ENCODE peak calls at places on chromosome 14, in five cellular contexts. R is lower lobe of right lung, H is fibroblast of the aortic adventitia, X is transverse colon, K is Karpas-422. V is an unnamed sample.
A peak's percentile ranks its signal among the peaks of the same experiment; 100 is the strongest.

GRCh38 chr14:26765768-26766550 is 168.1 kb upstream of the NOVA1 start:
- DNase-seq in R (no peak), H (peak; percentile 96), X (peak; percentile 10), K (peak; percentile 35), V (peak; percentile 30)

GRCh38 chr14:103488960-103489359 is 33.7 kb downstream of the CKB start:
- DNase-seq in R (no peak), H (peak; percentile 47), X (no peak), K (no peak), V (no peak)

GRCh38 chr14:24310666-24311604 is at the start of gene LTB4R:
- DNase-seq in R (peak; percentile 86), H (peak; percentile 70), X (peak; percentile 79), K (peak; percentile 83), V (peak; percentile 76)

GRCh38 chr14:95256776-95257060 is 63.0 kb downstream of the CLMN start:
- DNase-seq in R (no peak), H (no peak), X (no peak), K (no peak), V (no peak)

GRCh38 chr14:44897041-44897843 is 64.5 kb downstream of the KLHL28 start:
- DNase-seq in R (peak; percentile 99), H (peak; percentile 96), X (peak; percentile 99), K (peak; percentile 100), V (peak; percentile 99)

GRCh38 chr14:62661818-62662217 is 383.4 kb downstream of the KCNH5 start:
- DNase-seq in R (no peak), H (no peak), X (no peak), K (no peak), V (no peak)

GRCh38 chr14:105144666-105145380 is 23.8 kb downstream of the JAG2 start:
- DNase-seq in R (no peak), H (no peak), X (peak; percentile 4), K (no peak), V (no peak)

GRCh38 chr14:68662395-68662794 is 130.5 kb downstream of the ZFP36L1 start:
- DNase-seq in R (no peak), H (no peak), X (no peak), K (no peak), V (no peak)

GRCh38 chr14:61187642-61187905 is 93.6 kb downstream of the TMEM30B start:
- DNase-seq in R (no peak), H (no peak), X (no peak), K (no peak), V (no peak)

GRCh38 chr14:75223664-75224154 is 47.3 kb upstream of the TMED10 start:
- DNase-seq in R (peak; percentile 66), H (no peak), X (peak; percentile 51), K (peak; percentile 59), V (peak; percentile 36)

GRCh38 chr14:30842431-30842830 is 31.9 kb upstream of the COCH start:
- DNase-seq in R (no peak), H (no peak), X (no peak), K (no peak), V (no peak)

GRCh38 chr14:93013368-93013719 is 90.4 kb downstream of the CHGA start:
- DNase-seq in R (no peak), H (peak; percentile 71), X (no peak), K (no peak), V (no peak)

GRCh38 chr14:66509874-66510273 is 1.9 kb downstream of the GPHN start:
- DNase-seq in R (no peak), H (peak; percentile 6), X (no peak), K (no peak), V (no peak)

GRCh38 chr14:86815341-86815740 is 1177.6 kb downstream of the GALC start:
- DNase-seq in R (no peak), H (no peak), X (no peak), K (no peak), V (no peak)

GRCh38 chr14:45252356-45253069 is 489 bp downstream of the MIS18BP1 start:
- DNase-seq in R (no peak), H (peak; percentile 25), X (no peak), K (peak; percentile 87), V (peak; percentile 28)

GRCh38 chr14:93994919-93995682 is 2.0 kb upstream of the CCDC197 start:
- DNase-seq in R (no peak), H (peak; percentile 78), X (peak; percentile 29), K (no peak), V (no peak)

GRCh38 chr14:67335781-67336180 is 23.8 kb downstream of the ATP6V1D start:
- DNase-seq in R (no peak), H (peak; percentile 24), X (no peak), K (peak; percentile 79), V (no peak)

DNA sequence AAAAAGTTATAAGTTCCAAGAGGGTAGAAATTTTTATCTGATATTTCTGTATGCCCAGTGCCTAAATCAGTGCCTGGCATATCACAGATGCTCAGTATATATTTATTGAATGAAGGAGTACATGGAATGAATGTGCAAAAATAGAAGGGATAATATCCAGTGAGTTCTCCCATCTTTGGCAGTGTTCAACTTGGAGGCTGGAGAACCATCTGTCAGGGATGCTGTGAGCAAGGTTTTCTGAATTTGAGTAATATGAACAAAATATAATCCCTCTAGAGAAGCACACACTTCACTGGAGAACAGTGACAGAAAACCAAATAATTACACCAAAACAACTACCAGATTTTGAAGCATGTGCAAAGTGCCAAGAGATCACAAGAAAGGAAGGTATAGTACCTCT is 11.7 kb downstream of the SLC8A3 start:
- DNase-seq in R (no peak), H (no peak), X (no peak), K (no peak), V (no peak)
- H3K4me3 ChIP-seq in R (no peak overlapping the region), H (no peak overlapping the region), X (no peak overlapping the region), K (no peak overlapping the region), V (no peak overlapping the region)

GRCh38 chr14:88823968-88824313 is 510 bp upstream of the TTC8 start:
- DNase-seq in R (no peak), H (no peak), X (no peak), K (no peak), V (no peak)
- H3K4me3 ChIP-seq in R (peak overlapping the region; percentile 67), H (peak overlapping the region; percentile 88), X (peak overlapping the region; percentile 69), K (peak overlapping the region; percentile 94), V (peak overlapping the region; percentile 74)

GRCh38 chr14:63878792-63879191 is 26.0 kb downstream of the SYNE2 start:
- DNase-seq in R (no peak), H (no peak), X (no peak), K (no peak), V (no peak)
- H3K4me3 ChIP-seq in R (no peak overlapping the region), H (no peak overlapping the region), X (no peak overlapping the region), K (no peak overlapping the region), V (no peak overlapping the region)

GRCh38 chr14:53109028-53109687 is 44.0 kb downstream of the DDHD1 start:
- DNase-seq in R (no peak), H (no peak), X (peak; percentile 35), K (peak; percentile 77), V (no peak)
- H3K4me3 ChIP-seq in R (peak overlapping the region; percentile 40), H (no peak overlapping the region), X (peak overlapping the region; percentile 3), K (peak overlapping the region; percentile 62), V (peak overlapping the region; percentile 6)

GRCh38 chr14:99287269-99287942 is 15.4 kb upstream of the BCL11B start:
- DNase-seq in R (no peak), H (no peak), X (no peak), K (no peak), V (no peak)
- H3K4me3 ChIP-seq in R (no peak overlapping the region), H (no peak overlapping the region), X (no peak overlapping the region), K (no peak overlapping the region), V (no peak overlapping the region)

GRCh38 chr14:73027546-73027945 is 640 bp upstream of the ZFYVE1 start:
- DNase-seq in R (no peak), H (no peak), X (no peak), K (peak; percentile 56), V (no peak)
- H3K4me3 ChIP-seq in R (peak overlapping the region; percentile 88), H (peak overlapping the region; percentile 57), X (peak overlapping the region; percentile 71), K (peak overlapping the region; percentile 94), V (peak overlapping the region; percentile 66)

GRCh38 chr14:60165547-60165876 is 314 bp upstream of the DHRS7 start:
- DNase-seq in R (no peak), H (no peak), X (no peak), K (no peak), V (no peak)
- H3K4me3 ChIP-seq in R (peak overlapping the region; percentile 88), H (peak overlapping the region; percentile 92), X (peak overlapping the region; percentile 66), K (peak overlapping the region; percentile 83), V (peak overlapping the region; percentile 91)

GRCh38 chr14:53060046-53060445 is 93.1 kb downstream of the DDHD1 start:
- DNase-seq in R (no peak), H (peak; percentile 11), X (no peak), K (no peak), V (no peak)

GRCh38 chr14:53048631-53049030 is 97.8 kb upstream of the FERMT2 start:
- DNase-seq in R (no peak), H (no peak), X (no peak), K (no peak), V (no peak)

GRCh38 chr14:53055003-53055402 is 98.1 kb downstream of the DDHD1 start:
- DNase-seq in R (no peak), H (peak; percentile 84), X (no peak), K (peak; percentile 78), V (no peak)

DNA sequence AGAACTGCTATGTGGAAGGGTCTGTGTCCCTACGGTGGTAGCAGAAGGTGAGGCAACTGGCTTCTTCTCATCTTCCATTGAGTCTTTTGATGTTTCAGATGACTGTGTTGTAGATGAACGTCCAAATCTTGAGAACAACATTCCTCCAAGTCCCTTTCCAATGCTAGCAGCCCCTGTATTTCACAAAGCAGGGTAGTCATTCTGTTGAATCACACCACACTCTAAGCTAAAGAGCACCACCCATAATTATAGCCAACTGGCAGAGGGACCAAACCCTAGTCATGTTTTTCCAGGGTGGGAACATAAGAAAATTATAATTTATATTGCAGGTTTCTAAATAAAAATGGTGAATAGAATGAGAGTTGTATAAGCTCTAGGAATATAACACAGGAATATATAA is 98.7 kb downstream of the DDHD1 start:
- DNase-seq in R (no peak), H (peak; percentile 87), X (no peak), K (no peak), V (no peak)
- H3K4me3 ChIP-seq in R (no peak overlapping the region), H (no peak overlapping the region), X (no peak overlapping the region), K (no peak overlapping the region), V (no peak overlapping the region)

DNA sequence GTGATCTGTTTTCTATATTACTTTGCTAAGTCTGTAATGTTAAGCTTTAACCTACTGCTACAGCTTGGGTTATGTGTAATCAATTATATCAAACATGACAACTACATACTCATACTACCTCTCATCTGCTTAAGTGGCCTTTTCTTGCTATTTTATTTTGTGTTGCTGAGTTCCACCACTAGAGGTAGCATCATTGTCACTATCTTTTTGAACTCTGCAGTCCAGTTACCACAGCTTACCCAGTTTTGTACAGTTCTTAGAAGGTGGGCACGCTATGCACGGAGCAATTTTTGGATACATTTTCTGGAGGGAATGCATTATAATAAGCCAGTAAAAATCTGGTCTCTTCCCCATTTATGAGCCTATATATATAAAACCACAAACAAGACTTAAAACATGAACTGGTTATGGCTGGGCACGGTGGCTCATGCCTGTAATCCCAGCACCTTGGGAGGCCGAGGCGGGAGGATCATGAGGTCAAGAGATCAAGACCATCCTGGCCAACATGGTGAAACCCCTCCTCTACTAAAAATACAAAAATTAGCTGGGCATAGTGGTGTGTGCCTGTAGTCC is 48.5 kb downstream of the SAV1 start:
- DNase-seq in R (no peak), H (peak; percentile 75), X (no peak), K (peak; percentile 75), V (no peak)
- H3K4me3 ChIP-seq in R (no peak overlapping the region), H (no peak overlapping the region), X (no peak overlapping the region), K (no peak overlapping the region), V (no peak overlapping the region)